ENCODE peak calls at places on chromosomes 4 and X, in eight cellular contexts. K is GM23248; R is hippocampal formation; F is H1; I is H54; V is NCI-H345; W is NCI-H1105; M is stimulated activated CD8-positive, alpha-beta memory T cell treated with anti-CD3 and anti-CD28 coated beads, Interleukin-4, amount 100 ng/mL, for 48 hours. N is an unnamed sample.

GRCh38 chr4:74473155-74473811 is 28.3 kb downstream of the AREG start:
- DNase-seq in K (peak), M (no peak), R (no peak), V (no peak), F (no peak), I (no peak), W (no peak), N (no peak)

GRCh38 chr4:158809611-158810486 is 41.0 kb downstream of the FNIP2 start:
- DNase-seq in I (no peak), K (peak), F (no peak), V (no peak), R (no peak), M (no peak), W (no peak), N (peak)

GRCh38 chr4:164931551-164932324 is 45.7 kb downstream of the TRIM61 start:
- DNase-seq in K (peak), R (no peak), V (no peak), I (peak), W (no peak), M (no peak), F (no peak), N (no peak)

GRCh38 chr4:101066586-101066985 is 280.7 kb downstream of the PPP3CA start:
- DNase-seq in I (no peak), K (no peak), F (no peak), M (no peak), V (no peak), W (no peak), R (no peak), N (no peak)

GRCh38 chrX:9114245-9114644 is 80.3 kb upstream of the FAM9B start:
- DNase-seq in I (no peak), R (no peak), V (peak), M (no peak), F (no peak), K (no peak), W (no peak), N (no peak)

GRCh38 chr4:64192731-64193412 is 216.4 kb downstream of the TECRL start:
- DNase-seq in K (no peak), W (no peak), M (no peak), V (no peak), F (no peak), R (no peak), I (no peak), N (no peak)

GRCh38 chr4:21744046-21744445 is 204.5 kb downstream of the KCNIP4 start:
- DNase-seq in R (no peak), I (no peak), K (peak), M (no peak), V (no peak), F (no peak), W (no peak), N (no peak)

GRCh38 chrX:69154051-69154450 is 11.2 kb downstream of the PJA1 start:
- DNase-seq in R (no peak), V (no peak), M (no peak), F (no peak), I (no peak), K (no peak), W (no peak), N (no peak)

N was measured in Panc1.